ENCODE peak calls at places on chromosome 20, in five cellular contexts. R, H, E, W and D are unnamed samples.

GRCh38 chr20:22908944-22909343 is 126.2 kb upstream of the SSTR4 start:
- DNase-seq in W (no peak), E (no peak), R (no peak), H (no peak), D (no peak)

GRCh38 chr20:4159765-4160490 is 144.6 kb upstream of the RNF24 start:
- DNase-seq in R (no peak), E (no peak), H (no peak), W (no peak), D (no peak)

GRCh38 chr20:61753196-61753942 is 312.3 kb downstream of the TAF4 start:
- DNase-seq in H (no peak), E (no peak), W (no peak), R (no peak), D (no peak)

GRCh38 chr20:40293740-40294139 is 395.3 kb downstream of the MAFB start:
- DNase-seq in E (no peak), H (no peak), W (peak), R (no peak), D (no peak)

GRCh38 chr20:45823949-45824835 is 2.9 kb downstream of the TNNC2 start:
- DNase-seq in R (peak), H (peak), E (peak), W (no peak), D (peak)

GRCh38 chr20:4113546-4113945 is 98.2 kb upstream of the RNF24 start:
- DNase-seq in E (no peak), H (no peak), W (no peak), R (no peak), D (no peak)

GRCh38 chr20:20259534-20259933 is 108.4 kb upstream of the INSM1 start:
- DNase-seq in W (no peak), E (no peak), H (no peak), R (no peak), D (no peak)

GRCh38 chr20:35702051-35702823 is 3.0 kb downstream of the ROMO1 start:
- DNase-seq in H (no peak), R (no peak), W (no peak), E (no peak), D (no peak)

GRCh38 chr20:1417273-1417672 is 24.4 kb upstream of the FKBP1A start:
- DNase-seq in H (no peak), R (no peak), E (no peak), W (no peak), D (no peak)

GRCh38 chr20:48283470-48284110 is 498.3 kb upstream of the SULF2 start:
- DNase-seq in W (peak), E (peak), H (no peak), R (no peak), D (no peak)

GRCh38 chr20:34075647-34076046 is 36.4 kb downstream of the EIF2S2 start:
- DNase-seq in E (no peak), H (peak), W (no peak), R (no peak), D (no peak)

DNA sequence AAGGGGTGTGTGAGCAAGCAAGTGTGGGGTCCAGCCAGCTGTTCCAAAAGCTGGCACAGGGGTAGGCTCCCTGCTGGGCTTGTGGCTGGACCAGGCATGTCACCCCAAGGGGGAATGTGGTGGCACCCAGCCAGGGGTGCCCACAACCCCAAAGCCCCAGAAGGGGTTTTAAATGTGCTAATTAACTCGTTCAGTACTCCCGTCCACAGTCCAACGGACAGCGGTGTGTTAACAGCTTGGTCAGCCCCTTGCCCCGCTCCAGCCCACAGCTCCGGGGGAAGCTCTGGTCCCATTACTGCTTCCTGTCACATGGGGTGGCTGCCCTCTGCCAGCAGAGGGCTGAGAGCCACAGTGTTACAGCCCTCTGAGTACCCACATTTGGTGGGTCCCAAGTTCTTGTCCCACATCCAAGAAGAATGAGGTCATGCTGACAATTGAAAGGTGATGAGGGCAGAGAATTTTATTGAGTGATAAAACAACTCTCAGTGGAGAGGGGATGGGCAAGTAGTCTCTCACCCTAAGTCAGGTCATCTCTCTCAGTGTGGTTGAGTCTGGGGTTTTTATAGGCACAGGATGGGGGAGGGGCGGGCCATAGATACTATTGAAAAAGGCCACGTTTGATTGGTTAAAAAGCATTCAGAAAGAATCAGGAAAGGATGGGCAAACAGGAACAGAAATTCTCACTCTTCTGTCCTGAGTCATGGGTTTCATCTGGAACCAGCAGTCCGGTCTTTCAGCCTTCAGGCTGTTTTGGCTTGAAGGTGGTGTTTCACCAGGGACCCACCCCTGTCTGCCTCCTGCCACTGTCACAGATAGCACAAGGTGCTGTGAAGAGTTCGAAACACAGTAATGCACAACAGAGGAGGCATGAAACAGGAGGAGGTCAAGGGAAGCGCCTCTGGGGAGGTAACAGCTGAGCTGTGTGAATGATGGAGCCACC is 238.5 kb downstream of the NFATC2 start:
- DNase-seq in R (no peak), H (no peak), E (no peak), W (no peak), D (no peak)
- TF ChIP-seq CTCF in R (no peak), H (no peak), E (no peak), W (no peak), D (no peak)

GRCh38 chr20:53838311-53838873 is 232.0 kb downstream of the BCAS1 start:
- DNase-seq in R (no peak), W (no peak), E (no peak), H (no peak), D (no peak)
- TF ChIP-seq CTCF in R (no peak), W (no peak), E (no peak), H (no peak), D (no peak)

DNA sequence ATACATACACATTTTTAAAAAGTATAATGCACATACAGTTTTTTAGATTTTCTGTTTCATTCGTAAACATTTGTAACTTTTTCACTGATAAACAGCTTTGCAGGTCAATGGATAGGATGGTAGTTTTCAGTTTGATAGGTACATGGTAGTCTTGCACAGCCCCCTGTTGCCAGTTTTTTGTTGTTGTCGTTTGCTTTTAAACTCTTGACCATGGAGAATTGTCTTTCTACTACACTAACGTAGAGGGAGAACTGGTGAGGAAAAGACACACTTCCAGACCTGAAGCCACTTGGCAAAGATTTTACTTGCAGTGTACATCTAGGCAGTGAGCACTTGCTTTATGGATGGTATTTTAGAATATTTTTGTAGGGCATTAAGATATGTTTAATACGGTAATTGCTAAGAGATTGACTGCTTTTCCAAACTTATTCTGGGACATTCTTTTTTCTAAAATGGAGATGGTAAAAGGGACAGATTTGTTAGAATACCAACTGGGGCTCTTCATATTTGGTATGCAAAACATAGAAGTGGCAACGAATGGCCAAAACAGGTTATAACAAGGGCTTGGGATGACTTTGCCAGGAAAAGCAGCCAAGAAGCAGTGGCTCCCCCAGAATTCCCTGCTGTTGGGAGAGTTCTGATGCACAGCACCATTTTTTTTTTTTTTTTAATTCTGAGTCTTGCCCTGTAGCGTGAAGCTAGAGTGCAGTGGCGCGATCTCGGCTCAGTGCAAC is 1.5 kb downstream of the PYGB start:
- DNase-seq in E (no peak), H (no peak), R (no peak), W (no peak), D (no peak)
- TF ChIP-seq CTCF in E (no peak), H (no peak), R (no peak), W (no peak), D (no peak)

GRCh38 chr20:58850693-58851174 is at the start of gene GNAS-AS1:
- DNase-seq in W (no peak), E (peak), H (peak), R (peak), D (peak)
- TF ChIP-seq CTCF in W (no peak), E (peak), H (no peak), R (peak), D (no peak)

GRCh38 chr20:6184086-6184485 is 61.3 kb upstream of the FERMT1 start:
- DNase-seq in H (peak), W (no peak), E (no peak), R (no peak), D (no peak)
- TF ChIP-seq CTCF in H (peak), W (no peak), E (no peak), R (no peak), D (no peak)

GRCh38 chr20:43983359-43983758 is 68.7 kb downstream of the TOX2 start:
- DNase-seq in H (peak), E (no peak), W (no peak), R (no peak), D (no peak)
- TF ChIP-seq CTCF in H (peak), E (peak), W (no peak), R (peak), D (peak)

GRCh38 chr20:57259179-57260021 is 7.0 kb downstream of the BMP7 start:
- DNase-seq in H (no peak), E (no peak), R (no peak), W (no peak), D (no peak)

GRCh38 chr20:57255183-57255582 is 11.3 kb downstream of the BMP7 start:
- DNase-seq in W (no peak), E (no peak), H (no peak), R (no peak), D (no peak)

GRCh38 chr20:57256205-57256604 is 10.2 kb downstream of the BMP7 start:
- DNase-seq in W (no peak), R (no peak), H (no peak), E (no peak), D (no peak)

GRCh38 chr20:57258055-57258454 is 8.4 kb downstream of the BMP7 start:
- DNase-seq in R (no peak), E (no peak), H (no peak), W (no peak), D (no peak)

DNA sequence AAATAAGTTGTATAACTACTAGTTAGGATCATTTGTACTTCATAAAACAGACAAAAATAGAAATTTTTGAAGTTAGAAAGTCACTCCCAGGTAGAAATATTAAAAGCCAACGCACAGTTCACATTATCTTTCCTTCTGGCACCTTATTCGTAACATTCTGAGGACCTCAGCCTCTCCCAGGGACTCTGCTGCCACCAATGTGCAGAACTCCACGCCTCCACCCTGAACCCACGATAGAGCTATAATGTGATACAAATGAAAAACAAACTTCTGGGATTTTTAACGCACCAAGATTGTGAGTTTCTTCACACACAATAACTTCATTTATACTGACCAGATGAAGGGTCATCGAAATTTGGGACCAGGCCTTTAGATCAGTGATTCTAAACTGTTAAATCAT is 9.5 kb downstream of the BMP7 start:
- DNase-seq in W (no peak), E (no peak), R (no peak), H (no peak), D (no peak)
- TF ChIP-seq CTCF in W (no peak), E (no peak), R (no peak), H (no peak), D (no peak)